ENCODE peak calls at places on chromosomes 1 and 21, in four cellular contexts. P is coronary artery, Y is Peyer's patch, K is hepatocyte. Z is an unnamed sample.
A peak's percentile ranks its signal among the peaks of the same experiment; 100 is the strongest.

GRCh38 chr1:47694011-47694890 is 256.4 kb downstream of the FOXD2 start:
- DNase-seq in P (peak; percentile 40), Y (no peak), K (no peak), Z (peak; percentile 11)

GRCh38 chr1:59947047-59947938 is 20.7 kb upstream of the CYP2J2 start:
- DNase-seq in P (no peak), Y (peak; percentile 76), K (peak; percentile 88), Z (peak; percentile 63)

GRCh38 chr1:60899464-60899863 is 182.9 kb upstream of the NFIA start:
- DNase-seq in P (no peak), Y (no peak), K (no peak), Z (no peak)

GRCh38 chr1:221415626-221416025 is 326.3 kb downstream of the DUSP10 start:
- DNase-seq in P (no peak), Y (no peak), K (no peak), Z (no peak)

GRCh38 chr1:166270476-166271150 is 103.8 kb upstream of the FAM78B start:
- DNase-seq in P (no peak), Y (no peak), K (no peak), Z (no peak)

GRCh38 chr1:110087812-110088738 is 17.6 kb upstream of the ALX3 start:
- DNase-seq in P (no peak), Y (peak; percentile 68), K (peak; percentile 76), Z (peak; percentile 55)

GRCh38 chr1:53899206-53899628 is 5.2 kb downstream of the DIO1 start:
- DNase-seq in P (no peak), Y (no peak), K (peak; percentile 43), Z (no peak)

GRCh38 chr1:171794085-171794484 is 12.6 kb downstream of the METTL13 start:
- DNase-seq in P (no peak), Y (no peak), K (no peak), Z (no peak)

GRCh38 chr1:230382060-230382491 is 44.1 kb downstream of the PGBD5 start:
- DNase-seq in P (no peak), Y (no peak), K (peak; percentile 45), Z (no peak)

GRCh38 chr21:42385619-42386018 is 10.2 kb downstream of the TMPRSS3 start:
- DNase-seq in P (no peak), Y (no peak), K (no peak), Z (no peak)

GRCh38 chr1:64956241-64956640 is 10.1 kb downstream of the JAK1 start:
- DNase-seq in P (no peak), Y (peak; percentile 61), K (no peak), Z (no peak)

GRCh38 chr1:64956733-64957441 is 9.5 kb downstream of the JAK1 start:
- DNase-seq in P (no peak), Y (peak; percentile 66), K (no peak), Z (no peak)

GRCh38 chr1:64952055-64952699 is 14.2 kb downstream of the JAK1 start:
- DNase-seq in P (no peak), Y (no peak), K (no peak), Z (no peak)

GRCh38 chr1:64953241-64953640 is 13.1 kb downstream of the JAK1 start:
- DNase-seq in P (no peak), Y (no peak), K (no peak), Z (no peak)

GRCh38 chr1:64955093-64956066 is 11.0 kb downstream of the JAK1 start:
- DNase-seq in P (no peak), Y (peak; percentile 74), K (peak; percentile 22), Z (no peak)
- H3K27ac ChIP-seq in P (no peak overlapping the region), Y (no peak overlapping the region), K (peak overlapping the region; percentile 45), Z (no peak overlapping the region)

DNA sequence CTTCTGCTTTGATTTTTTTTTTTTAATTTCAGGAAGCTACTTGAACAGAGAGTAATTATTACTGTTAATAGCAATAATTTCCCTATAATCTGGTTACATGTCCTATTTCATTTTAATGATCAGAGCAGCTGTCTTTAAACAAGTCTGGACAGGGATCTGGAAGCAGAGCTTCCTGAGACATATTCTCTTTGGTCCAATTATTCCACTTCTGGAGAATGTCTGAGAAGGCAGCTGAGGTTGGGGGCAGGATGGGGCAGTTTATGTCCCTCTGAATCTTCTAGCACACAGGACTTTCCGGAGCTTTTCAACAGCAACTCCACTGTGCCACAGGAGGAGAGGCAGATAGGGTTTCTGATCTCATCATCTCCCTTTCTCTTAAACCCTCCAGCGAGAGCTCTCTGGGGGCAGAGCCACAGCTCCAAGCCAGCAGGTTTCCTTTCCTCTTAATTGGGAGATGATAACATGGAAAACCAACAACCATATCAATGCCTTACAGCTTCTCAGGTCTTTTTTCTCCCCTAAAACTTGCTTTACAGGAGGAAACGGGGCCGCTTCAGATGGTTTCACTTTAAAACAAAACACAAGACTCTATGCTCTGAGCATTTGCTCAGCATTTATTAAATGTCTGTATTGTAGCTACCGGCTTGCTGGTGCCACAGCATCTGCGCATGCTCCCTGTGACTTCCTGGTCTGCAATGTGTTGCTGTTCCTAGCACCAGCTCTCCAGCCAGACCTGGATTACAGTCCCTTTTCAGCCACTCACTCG is 425.7 kb upstream of the USP24 start:
- DNase-seq in P (no peak), Y (peak; percentile 74), K (peak; percentile 64), Z (peak; percentile 56)
- H3K27ac ChIP-seq in P (peak overlapping the region; percentile 63), Y (no peak overlapping the region), K (peak overlapping the region; percentile 41), Z (no peak overlapping the region)

DNA sequence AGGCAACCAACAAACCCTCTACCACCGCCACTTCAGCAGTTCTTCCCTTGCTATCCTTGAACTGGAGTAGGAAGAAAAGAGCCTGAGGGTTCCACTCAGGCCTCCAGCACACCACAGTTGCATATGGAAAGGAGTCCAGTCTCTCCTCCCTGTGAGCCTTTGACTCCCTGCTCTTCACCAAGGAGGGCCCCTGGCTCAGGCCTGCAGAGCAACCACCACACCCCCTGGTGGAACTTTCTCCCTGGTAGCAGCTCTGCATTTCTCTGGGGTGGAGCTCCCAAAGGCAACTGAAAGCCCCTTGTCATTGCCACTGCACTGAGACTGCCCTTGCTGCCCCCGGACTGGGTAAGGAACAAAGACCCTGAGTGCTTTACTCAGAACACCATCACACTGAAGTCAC is 1021.5 kb upstream of the ADGRL2 start:
- DNase-seq in P (no peak), Y (no peak), K (no peak), Z (no peak)
- H3K27ac ChIP-seq in P (no peak overlapping the region), Y (no peak overlapping the region), K (no peak overlapping the region), Z (no peak overlapping the region)

GRCh38 chr21:33325222-33326067 is 675 bp downstream of the IFNAR1 start:
- DNase-seq in P (peak; percentile 83), Y (peak; percentile 88), K (peak; percentile 83), Z (peak; percentile 82)
- H3K27ac ChIP-seq in P (peak overlapping the region; percentile 99), Y (peak overlapping the region; percentile 97), K (peak overlapping the region; percentile 97), Z (peak overlapping the region; percentile 100)

DNA sequence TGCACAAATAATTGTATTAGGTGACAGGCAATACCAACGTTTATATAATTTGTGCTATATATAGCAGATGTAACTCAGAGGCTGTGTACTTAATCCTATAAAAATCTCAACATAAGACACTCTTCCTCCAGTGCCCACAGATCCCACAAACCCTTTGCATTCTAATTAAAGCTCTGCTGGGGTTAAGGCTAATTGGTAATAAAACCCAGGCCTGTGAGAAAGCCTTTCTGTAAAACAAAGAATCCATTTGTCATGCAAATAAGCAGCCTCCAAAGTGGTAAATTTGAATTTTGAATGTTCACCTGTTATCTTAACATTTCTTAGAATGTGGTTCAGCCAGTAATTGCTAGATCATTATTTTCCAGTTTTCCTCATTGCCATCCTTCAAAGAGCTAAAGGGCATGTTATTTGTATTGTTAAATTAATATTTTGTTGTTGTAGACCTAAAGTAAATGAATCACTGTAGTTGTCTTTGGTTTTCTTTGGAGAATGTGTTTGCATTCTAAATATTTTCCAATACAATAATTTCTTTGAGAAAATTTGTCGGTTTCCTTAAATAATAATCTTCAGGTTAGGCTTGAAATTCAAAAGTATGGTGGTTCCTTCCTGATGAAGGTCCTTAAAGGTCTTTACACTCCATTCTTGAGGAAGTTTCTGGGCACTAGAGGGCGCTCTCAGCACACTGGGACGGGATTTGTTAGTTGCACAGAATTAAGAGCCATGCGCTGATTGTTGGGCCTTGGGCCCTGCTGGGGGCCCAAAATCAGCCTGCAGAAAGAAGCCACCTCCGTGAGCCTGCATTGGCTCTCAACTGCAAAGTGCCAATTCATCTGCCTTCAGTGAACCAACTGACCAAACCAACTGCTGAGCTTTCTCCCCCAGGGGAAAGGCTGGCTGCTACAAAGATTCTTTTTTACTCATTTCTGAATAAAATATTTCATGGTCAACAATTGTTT is 46.1 kb upstream of the PRDX6 start:
- DNase-seq in P (peak; percentile 83), Y (peak; percentile 98), K (peak; percentile 93), Z (peak; percentile 98)
- H3K27ac ChIP-seq in P (peak overlapping the region; percentile 92), Y (no peak overlapping the region), K (peak overlapping the region; percentile 79), Z (peak overlapping the region; percentile 79)

GRCh38 chr1:154607084-154607747 is 770 bp downstream of the ADAR start:
- DNase-seq in P (peak; percentile 14), Y (no peak), K (peak; percentile 39), Z (peak; percentile 40)

GRCh38 chr1:154609398-154610380 is 1.7 kb upstream of the ADAR start:
- DNase-seq in P (no peak), Y (peak; percentile 56), K (no peak), Z (peak; percentile 24)

GRCh38 chr1:154611150-154611865 is 3.3 kb upstream of the ADAR start:
- DNase-seq in P (no peak), Y (no peak), K (no peak), Z (no peak)

GRCh38 chr1:154608522-154609294 is 722 bp upstream of the ADAR start:
- DNase-seq in P (peak; percentile 79), Y (peak; percentile 63), K (peak; percentile 72), Z (peak; percentile 52)

GRCh38 chr1:154607748-154608521 is at the start of gene ADAR:
- DNase-seq in P (peak; percentile 95), Y (peak; percentile 96), K (peak; percentile 95), Z (peak; percentile 93)
- H3K27ac ChIP-seq in P (peak within 1 kb of the TSS; percentile 99), Y (peak within 1 kb of the TSS; percentile 95), K (peak within 1 kb of the TSS; percentile 99), Z (peak within 1 kb of the TSS; percentile 92)

GRCh38 chr1:10967105-10967504 is 45.3 kb upstream of the TARDBP start:
- DNase-seq in P (no peak), Y (no peak), K (no peak), Z (no peak)

GRCh38 chr1:10968411-10968826 is 44.0 kb upstream of the TARDBP start:
- DNase-seq in P (no peak), Y (peak; percentile 50), K (no peak), Z (peak; percentile 50)

GRCh38 chr1:10966233-10966632 is 46.2 kb upstream of the TARDBP start:
- DNase-seq in P (no peak), Y (no peak), K (no peak), Z (no peak)

GRCh38 chr1:10962483-10962882 is 50.0 kb upstream of the TARDBP start:
- DNase-seq in P (no peak), Y (no peak), K (no peak), Z (no peak)

GRCh38 chr1:10965621-10966226 is 46.7 kb upstream of the TARDBP start:
- DNase-seq in P (no peak), Y (peak; percentile 67), K (no peak), Z (no peak)
- H3K27ac ChIP-seq in P (peak overlapping the region; percentile 53), Y (no peak overlapping the region), K (no peak overlapping the region), Z (no peak overlapping the region)